ENCODE peak calls at places on chromosomes 7 and 10, in eight cellular contexts. R is NCI-H446 treated with DMSO at 0.1 percent for 48 hours; S is occipital lobe; N is T follicular helper cell; X is 8988T; F is GM10248; O is activated effector memory CD4-positive, alpha-beta T cell treated with Interleukin-2 at 50 U/mL for 16 hours; Y is uterus. J is an unnamed sample.

GRCh38 chr7:107002131-107002803 is 42.2 kb upstream of the PRKAR2B start:
- DNase-seq in F (no peak), S (no peak), R (no peak), N (no peak), X (no peak), O (no peak), Y (no peak), J (no peak)

GRCh38 chr7:117019786-117020604 is 66.7 kb downstream of the ST7 start:
- DNase-seq in O (no peak), N (no peak), R (peak; percentile 74), Y (peak; percentile 57), S (peak; percentile 83), F (no peak), X (no peak), J (peak; percentile 56)

GRCh38 chr10:58393317-58393716 is 8.1 kb downstream of the TFAM start:
- DNase-seq in F (no peak), Y (no peak), X (no peak), O (no peak), S (no peak), R (no peak), N (no peak), J (no peak)

GRCh38 chr7:105682331-105683070 is 101.2 kb upstream of the EFCAB10 start:
- DNase-seq in R (peak; percentile 42), Y (no peak), F (no peak), S (no peak), O (no peak), X (no peak), N (no peak), J (no peak)

GRCh38 chr7:108138911-108139310 is 8.8 kb upstream of the LAMB4 start:
- DNase-seq in R (no peak), N (no peak), O (no peak), F (no peak), Y (no peak), X (no peak), S (no peak), J (no peak)

GRCh38 chr7:100965723-100966541 is 3.4 kb upstream of the MUC12 start:
- DNase-seq in R (no peak), N (peak; percentile 50), Y (peak; percentile 39), X (peak; percentile 94), O (peak; percentile 61), F (peak; percentile 97), S (no peak), J (peak; percentile 99)

GRCh38 chr7:98213874-98214810 is 2.9 kb downstream of the BHLHA15 start:
- DNase-seq in O (no peak), X (no peak), R (no peak), Y (no peak), N (no peak), F (no peak), S (no peak), J (peak; percentile 7)

GRCh38 chr7:74275401-74275881 is 13.8 kb upstream of the CLIP2 start:
- DNase-seq in Y (no peak), O (no peak), S (no peak), R (no peak), F (no peak), N (no peak), X (no peak), J (peak; percentile 74)

GRCh38 chr7:74042746-74043522 is 15.0 kb downstream of the ELN start:
- DNase-seq in N (no peak), S (no peak), F (no peak), O (no peak), X (no peak), R (no peak), Y (peak; percentile 51), J (no peak)

GRCh38 chr10:110828525-110828924 is 43.2 kb upstream of the PDCD4 start:
- DNase-seq in R (no peak), N (no peak), S (no peak), Y (no peak), X (no peak), F (no peak), O (no peak), J (no peak)

GRCh38 chr7:122919643-122920181 is 33.5 kb upstream of the CADPS2 start:
- DNase-seq in F (no peak), S (no peak), R (no peak), X (no peak), N (no peak), O (no peak), Y (no peak), J (no peak)

GRCh38 chr10:92575961-92576360 is 2.1 kb upstream of the IDE start:
- DNase-seq in X (no peak), F (no peak), Y (no peak), O (no peak), N (no peak), S (no peak), R (no peak), J (no peak)

GRCh38 chr10:112243713-112244112 is 39.5 kb upstream of the TECTB start:
- DNase-seq in F (no peak), N (no peak), R (no peak), Y (no peak), O (no peak), X (no peak), S (no peak), J (no peak)

GRCh38 chr10:44788147-44788819 is 122.9 kb upstream of the TMEM72 start:
- DNase-seq in X (no peak), F (no peak), O (no peak), R (no peak), Y (no peak), S (no peak), N (no peak), J (no peak)

GRCh38 chr7:107387573-107388219 is 82.2 kb upstream of the GPR22 start:
- DNase-seq in O (no peak), N (no peak), X (no peak), F (no peak), S (no peak), Y (no peak), R (no peak), J (no peak)

GRCh38 chr10:112898540-112899395 is 51.3 kb upstream of the TCF7L2 start:
- DNase-seq in R (no peak), S (no peak), X (no peak), F (no peak), Y (no peak), O (no peak), N (no peak), J (peak; percentile 82)

GRCh38 chr7:70589590-70589989 is 542.4 kb upstream of the GALNT17 start:
- DNase-seq in N (no peak), Y (no peak), O (no peak), R (no peak), S (no peak), F (no peak), X (no peak), J (no peak)

GRCh38 chr7:16268821-16269768 is 152.2 kb downstream of the CRPPA start:
- DNase-seq in N (no peak), X (no peak), O (no peak), Y (no peak), F (no peak), S (no peak), R (no peak), J (no peak)

GRCh38 chr10:127997937-127998336 is 91.0 kb downstream of the PTPRE start:
- DNase-seq in S (no peak), O (no peak), F (no peak), N (no peak), Y (no peak), X (no peak), R (no peak), J (no peak)

GRCh38 chr10:17984056-17984455 is 32.3 kb downstream of the SLC39A12 start:
- DNase-seq in R (no peak), N (no peak), S (no peak), F (peak; percentile 31), X (no peak), O (no peak), Y (no peak), J (no peak)

GRCh38 chr10:95810198-95810976 is 54.4 kb downstream of the ENTPD1 start:
- DNase-seq in R (no peak), F (no peak), X (no peak), O (no peak), Y (no peak), N (no peak), S (no peak), J (no peak)

GRCh38 chr10:104080762-104081161 is 4.9 kb downstream of the COL17A1 start:
- DNase-seq in O (no peak), S (no peak), X (no peak), R (no peak), F (no peak), Y (no peak), N (no peak), J (peak; percentile 30)

GRCh38 chr7:158865462-158865922 is 9.1 kb downstream of the DYNC2I1 start:
- DNase-seq in F (peak; percentile 37), S (no peak), R (no peak), X (no peak), N (no peak), Y (no peak), O (no peak), J (no peak)

GRCh38 chr7:101059620-101059942 is 25.7 kb upstream of the TRIM56 start:
- DNase-seq in Y (no peak), N (no peak), R (no peak), O (no peak), S (no peak), X (no peak), F (no peak), J (no peak)

GRCh38 chr10:77539147-77539935 is 98.3 kb downstream of the KCNMA1 start:
- DNase-seq in R (no peak), S (no peak), F (no peak), Y (no peak), N (no peak), O (no peak), X (no peak), J (no peak)

GRCh38 chr7:128197989-128198580 is 43.0 kb upstream of the LEP start:
- DNase-seq in F (no peak), O (no peak), X (no peak), Y (no peak), S (no peak), R (no peak), N (no peak), J (no peak)

GRCh38 chr10:43680035-43680434 is 31.4 kb upstream of the ZNF32 start:
- DNase-seq in X (no peak), N (no peak), O (no peak), R (no peak), F (no peak), S (no peak), Y (no peak), J (no peak)

GRCh38 chr7:16708980-16709379 is 44.6 kb upstream of the TSPAN13 start:
- DNase-seq in R (no peak), O (no peak), X (no peak), N (no peak), F (no peak), Y (no peak), S (no peak), J (no peak)

GRCh38 chr7:30846378-30846777 is 65.3 kb upstream of the AQP1 start:
- DNase-seq in F (no peak), S (no peak), R (no peak), X (no peak), O (no peak), N (no peak), Y (no peak), J (no peak)

GRCh38 chr7:27476493-27476892 is 186.2 kb downstream of the HIBADH start:
- DNase-seq in O (no peak), F (no peak), R (no peak), Y (no peak), N (no peak), X (no peak), S (no peak), J (no peak)

GRCh38 chr10:11793762-11794479 is 29.2 kb upstream of the PROSER2 start:
- DNase-seq in S (no peak), X (peak; percentile 85), Y (no peak), F (no peak), N (no peak), R (no peak), O (no peak), J (no peak)